ENCODE peak calls at places on chromosomes 12 and 14, in four cellular contexts. C is Panc1, H is spleen, S is HL-60. E is an unnamed sample.

GRCh38 chr14:50061664-50062437 is 54.5 kb downstream of the VCPKMT start:
- DNase-seq in H (peak; percentile 94), S (peak; percentile 88), C (no peak), E (peak; percentile 84)

GRCh38 chr12:123057505-123058265 is 77.2 kb downstream of the ARL6IP4 start:
- DNase-seq in S (no peak), C (no peak), H (no peak), E (no peak)

GRCh38 chr12:15155271-15155670 is 65.9 kb downstream of the RERG start:
- DNase-seq in S (no peak), H (no peak), C (no peak), E (no peak)

GRCh38 chr12:22624908-22625646 is at the start of gene ETNK1:
- DNase-seq in C (no peak), H (peak; percentile 98), S (peak; percentile 84), E (peak; percentile 27)

GRCh38 chr14:97219356-97220017 is 422.3 kb downstream of the VRK1 start:
- DNase-seq in H (no peak), C (no peak), S (no peak), E (no peak)

GRCh38 chr14:82394916-82395315 is 861.3 kb upstream of the SEL1L start:
- DNase-seq in S (no peak), H (no peak), C (no peak), E (no peak)

GRCh38 chr14:61569783-61570182 is 125.5 kb upstream of the HIF1A start:
- DNase-seq in H (peak; percentile 86), C (no peak), S (peak; percentile 98), E (no peak)

GRCh38 chr12:103571286-103571685 is 15.8 kb upstream of the STAB2 start:
- DNase-seq in C (no peak), H (peak; percentile 75), S (no peak), E (no peak)

GRCh38 chr14:29798078-29798477 is 129.6 kb downstream of the PRKD1 start:
- DNase-seq in S (no peak), C (no peak), H (no peak), E (no peak)

GRCh38 chr14:52961060-52961639 is 10.3 kb upstream of the FERMT2 start:
- DNase-seq in C (no peak), H (no peak), S (peak; percentile 36), E (peak; percentile 13)

GRCh38 chr12:116360579-116361403 is 83.3 kb upstream of the MED13L start:
- DNase-seq in C (no peak), S (peak; percentile 80), H (peak; percentile 40), E (no peak)

GRCh38 chr12:95380997-95381786 is 92.8 kb upstream of the METAP2 start:
- DNase-seq in S (no peak), C (no peak), H (no peak), E (no peak)

GRCh38 chr12:11757095-11757494 is 107.6 kb downstream of the ETV6 start:
- DNase-seq in C (no peak), H (no peak), S (no peak), E (no peak)

GRCh38 chr12:11756022-11756421 is 106.5 kb downstream of the ETV6 start:
- DNase-seq in C (no peak), H (no peak), S (no peak), E (no peak)

GRCh38 chr12:11757531-11757930 is 108.1 kb downstream of the ETV6 start:
- DNase-seq in H (no peak), C (no peak), S (no peak), E (no peak)

GRCh38 chr12:11755311-11755930 is 105.9 kb downstream of the ETV6 start:
- DNase-seq in H (no peak), S (no peak), C (no peak), E (no peak)

GRCh38 chr12:11756523-11756922 is 107.0 kb downstream of the ETV6 start:
- DNase-seq in H (no peak), S (no peak), C (no peak), E (no peak)
- TF ChIP-seq POLR2AphosphoS5 in H (no peak), S (no peak), C (no peak), E (no peak)

GRCh38 chr12:48894271-48894670 is 28.6 kb upstream of the RND1 start:
- DNase-seq in C (no peak), H (no peak), S (no peak), E (no peak)

GRCh38 chr12:48889679-48890078 is 24.0 kb upstream of the RND1 start:
- DNase-seq in H (no peak), S (no peak), C (no peak), E (no peak)

DNA sequence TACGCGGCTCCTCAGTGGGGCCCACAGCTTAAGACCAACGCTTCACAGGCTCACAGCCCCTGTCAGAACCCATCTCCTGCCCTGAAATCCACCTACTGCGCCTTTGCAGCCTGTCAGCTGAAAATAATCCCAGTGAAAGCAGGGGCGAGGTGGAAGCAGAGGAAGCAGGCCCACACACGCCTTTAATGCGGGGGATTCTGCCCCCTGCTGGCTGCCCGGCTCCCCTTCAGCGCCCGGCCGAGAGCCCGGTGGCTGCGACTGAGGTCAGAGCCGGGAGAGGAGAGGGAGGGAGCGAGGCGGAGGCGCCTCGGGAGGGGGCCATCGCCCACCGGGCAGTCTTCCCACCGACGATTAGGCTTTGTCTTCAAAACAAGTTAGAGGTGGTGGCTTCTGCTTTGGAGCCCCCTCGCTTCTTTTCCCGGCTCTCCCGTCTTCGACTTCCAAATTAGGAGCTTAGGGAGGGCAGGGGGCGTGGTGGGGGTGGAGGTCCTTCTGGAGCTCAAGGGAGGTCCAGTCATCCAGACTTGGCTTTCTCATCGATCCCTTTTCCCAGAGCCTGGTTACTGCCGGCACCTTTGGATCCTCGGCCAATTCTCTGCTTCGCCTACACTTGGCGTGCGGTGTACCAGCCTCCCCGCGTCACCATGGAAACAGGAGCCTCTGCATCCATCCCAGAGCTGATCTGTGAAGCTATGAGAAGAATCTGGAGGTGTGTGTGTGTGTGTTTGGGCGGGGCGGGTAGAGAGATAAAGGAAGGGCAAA is 25.2 kb upstream of the RND1 start:
- DNase-seq in S (peak; percentile 68), C (peak; percentile 35), H (peak; percentile 90), E (no peak)
- TF ChIP-seq POLR2AphosphoS5 in S (no peak), C (no peak), H (peak; percentile 64), E (no peak)

GRCh38 chr12:31749024-31749704 is 20.3 kb upstream of the AMN1 start:
- DNase-seq in S (peak; percentile 95), H (peak; percentile 78), C (peak; percentile 98), E (peak; percentile 99)
- TF ChIP-seq POLR2AphosphoS5 in S (peak; percentile 92), H (peak; percentile 19), C (peak; percentile 75), E (peak; percentile 96)

DNA sequence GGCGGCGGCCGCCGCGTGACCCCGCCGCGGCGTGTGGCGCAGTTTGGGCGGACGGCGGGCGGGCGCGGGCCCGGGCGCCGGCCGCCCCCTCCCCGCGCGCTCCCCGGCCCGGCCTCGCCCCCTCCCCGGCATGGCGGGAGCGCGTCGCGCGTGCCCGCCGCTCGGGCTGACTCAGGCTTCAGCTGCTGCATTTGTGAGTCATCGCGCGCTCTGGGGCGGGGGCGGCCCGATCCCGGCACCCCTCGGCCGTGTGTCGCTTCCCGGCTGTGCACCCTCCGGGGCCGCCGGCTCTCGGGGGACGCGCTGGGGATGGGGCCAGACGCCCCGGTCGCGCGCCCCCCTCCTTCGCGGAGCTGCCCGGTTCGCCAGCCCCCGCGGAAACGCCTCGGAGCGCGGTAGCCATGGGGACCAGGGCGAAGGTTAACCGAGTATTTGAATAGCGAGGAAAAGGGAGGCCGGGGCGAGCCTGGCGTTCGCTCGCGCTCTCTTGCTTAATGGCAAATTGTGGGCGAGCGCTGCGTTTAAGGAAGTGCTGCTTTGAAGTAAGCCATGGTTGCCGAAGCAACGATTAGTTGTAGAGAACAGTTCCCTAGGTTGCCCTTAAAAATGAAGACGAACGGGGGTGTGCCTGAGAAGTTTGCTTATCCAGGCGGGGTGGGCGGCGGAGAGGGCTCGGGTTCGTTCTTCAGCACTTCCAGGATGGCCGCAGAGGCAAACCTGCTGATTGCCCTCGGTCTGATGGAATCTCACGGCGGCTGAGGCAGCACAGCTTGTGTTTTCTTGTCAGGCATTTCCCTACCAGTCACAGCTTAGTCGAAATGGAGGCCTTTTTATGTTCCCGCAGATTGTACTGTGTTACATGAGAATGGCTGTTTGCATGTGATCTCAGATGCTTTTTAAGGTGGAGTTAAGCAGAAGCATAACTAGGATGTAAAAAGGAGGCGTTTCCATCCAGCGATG is 887 bp downstream of the EIF5 start:
- DNase-seq in C (no peak), S (peak; percentile 85), H (peak; percentile 95), E (no peak)
- TF ChIP-seq POLR2AphosphoS5 in C (peak; percentile 22), S (peak; percentile 57), H (peak; percentile 78), E (peak; percentile 93)